ENCODE peak calls at places on chromosomes 3 and 15, in nine cellular contexts. O is stimulated activated CD4-positive, alpha-beta T cell treated with anti-CD3 and anti-CD28 coated beads, Interleukin-15, amount 100 ng/mL, for 1 hour; X is COR-L47; S is Calu3; K is left cardiac atrium; Q is activated CD4-positive, CD25-positive, alpha-beta regulatory T cell; P is SW480; N is astrocyte; J is lower lobe of right lung. R is an unnamed sample.

GRCh38 chr15:41566121-41566885 is 7.3 kb downstream of the TYRO3 start:
- DNase-seq in O (no peak), X (no peak), S (no peak), K (no peak), Q (no peak), P (no peak), N (no peak), J (no peak), R (no peak)

GRCh38 chr3:133973249-133973980 is 56.3 kb downstream of the SLCO2A1 start:
- DNase-seq in O (no peak), X (no peak), S (no peak), K (no peak), Q (no peak), P (no peak), N (no peak), J (no peak), R (no peak)

GRCh38 chr3:194988495-194989165 is 282.3 kb downstream of the XXYLT1 start:
- DNase-seq in O (no peak), X (no peak), S (no peak), K (no peak), Q (no peak), P (no peak), N (peak; percentile 19), J (no peak), R (no peak)

GRCh38 chr3:124217542-124217941 is 225.6 kb upstream of the ROPN1 start:
- DNase-seq in O (no peak), X (no peak), S (peak; percentile 63), K (peak; percentile 49), Q (no peak), P (peak; percentile 66), N (peak; percentile 56), J (no peak), R (no peak)

GRCh38 chr15:63323798-63324651 is 46.6 kb downstream of the APH1B start:
- DNase-seq in O (no peak), X (no peak), S (no peak), K (no peak), Q (no peak), P (no peak), N (no peak), J (no peak), R (no peak)

GRCh38 chr15:71739355-71739754 is 71.0 kb upstream of the NR2E3 start:
- DNase-seq in O (no peak), X (no peak), S (no peak), K (no peak), Q (no peak), P (no peak), N (no peak), J (no peak), R (no peak)

GRCh38 chr3:84980011-84980410 is 21.2 kb downstream of the CADM2 start:
- DNase-seq in O (no peak), X (no peak), S (no peak), K (peak; percentile 22), Q (no peak), P (no peak), N (no peak), J (no peak), R (no peak)

GRCh38 chr3:62718515-62719320 is 156.5 kb downstream of the CADPS start:
- DNase-seq in O (no peak), X (no peak), S (no peak), K (no peak), Q (no peak), P (no peak), N (peak; percentile 61), J (no peak), R (no peak)

GRCh38 chr3:135136361-135137100 is 341.5 kb downstream of the EPHB1 start:
- DNase-seq in O (no peak), X (no peak), S (no peak), K (no peak), Q (no peak), P (no peak), N (no peak), J (no peak), R (no peak)

GRCh38 chr3:48467110-48467454 is 20.5 kb downstream of the ATRIP start:
- DNase-seq in O (no peak), X (no peak), S (no peak), K (no peak), Q (no peak), P (no peak), N (no peak), J (no peak), R (no peak)

GRCh38 chr3:105868450-105868744 is 415 bp downstream of the CBLB start:
- DNase-seq in O (no peak), X (peak; percentile 32), S (peak; percentile 53), K (peak; percentile 73), Q (peak; percentile 29), P (peak; percentile 49), N (peak; percentile 40), J (peak; percentile 82), R (peak; percentile 45)

GRCh38 chr3:8871306-8871705 is 92.0 kb downstream of the RAD18 start:
- DNase-seq in O (no peak), X (no peak), S (no peak), K (no peak), Q (no peak), P (no peak), N (no peak), J (no peak), R (no peak)

GRCh38 chr3:35758358-35758757 is 119.0 kb downstream of the ARPP21 start:
- DNase-seq in O (no peak), X (no peak), S (no peak), K (no peak), Q (no peak), P (no peak), N (no peak), J (no peak), R (no peak)

GRCh38 chr3:132549890-132550578 is 47.0 kb upstream of the ACKR4 start:
- DNase-seq in O (no peak), X (no peak), S (no peak), K (no peak), Q (no peak), P (no peak), N (peak; percentile 84), J (no peak), R (no peak)

GRCh38 chr3:125662675-125663074 is 67.4 kb upstream of the OSBPL11 start:
- DNase-seq in O (no peak), X (no peak), S (no peak), K (no peak), Q (no peak), P (no peak), N (no peak), J (no peak), R (no peak)